ENCODE peak calls at places on chromosomes 7 and 10, in five cellular contexts. One of them, this sample, is unnamed.

GRCh38 chr7:148723166-148723559 is 24.5 kb downstream of the CUL1 start:
- DNase-seq in hippocampal formation: no peak
- DNase-seq in substantia nigra: no peak
- DNase-seq in activated naive CD4-positive, alpha-beta T cell: no peak
- DNase-seq in NCI-H2107: no peak
- DNase-seq in this sample: no peak

GRCh38 chr7:142626420-142627035 is 122.7 kb upstream of the PRSS1 start:
- DNase-seq in substantia nigra: peak
- DNase-seq in activated naive CD4-positive, alpha-beta T cell: peak
- DNase-seq in hippocampal formation: no peak
- DNase-seq in NCI-H2107: no peak
- DNase-seq in this sample: peak

GRCh38 chr7:83957333-83957732 is 237.3 kb downstream of the SEMA3A start:
- DNase-seq in NCI-H2107: no peak
- DNase-seq in activated naive CD4-positive, alpha-beta T cell: no peak
- DNase-seq in hippocampal formation: no peak
- DNase-seq in substantia nigra: no peak
- DNase-seq in this sample: no peak

GRCh38 chr10:128596906-128597305 is 470.7 kb upstream of the MKI67 start:
- DNase-seq in hippocampal formation: no peak
- DNase-seq in NCI-H2107: no peak
- DNase-seq in activated naive CD4-positive, alpha-beta T cell: no peak
- DNase-seq in substantia nigra: no peak
- DNase-seq in this sample: no peak

GRCh38 chr10:117892681-117893220 is 154.0 kb downstream of the RAB11FIP2 start:
- DNase-seq in hippocampal formation: no peak
- DNase-seq in substantia nigra: no peak
- DNase-seq in NCI-H2107: no peak
- DNase-seq in activated naive CD4-positive, alpha-beta T cell: no peak
- DNase-seq in this sample: no peak

GRCh38 chr10:12720217-12720981 is 281.1 kb downstream of the CCDC3 start:
- DNase-seq in NCI-H2107: peak
- DNase-seq in activated naive CD4-positive, alpha-beta T cell: no peak
- DNase-seq in substantia nigra: no peak
- DNase-seq in hippocampal formation: no peak
- DNase-seq in this sample: no peak

GRCh38 chr10:125091891-125092290 is 68.5 kb downstream of the CTBP2 start:
- DNase-seq in activated naive CD4-positive, alpha-beta T cell: no peak
- DNase-seq in hippocampal formation: no peak
- DNase-seq in NCI-H2107: no peak
- DNase-seq in substantia nigra: no peak
- DNase-seq in this sample: no peak

GRCh38 chr10:124626759-124627380 is 117.3 kb downstream of the FAM53B start:
- DNase-seq in substantia nigra: no peak
- DNase-seq in activated naive CD4-positive, alpha-beta T cell: no peak
- DNase-seq in hippocampal formation: no peak
- DNase-seq in NCI-H2107: no peak
- DNase-seq in this sample: no peak

GRCh38 chr10:24974978-24975377 is 22.6 kb upstream of the PRTFDC1 start:
- DNase-seq in substantia nigra: no peak
- DNase-seq in NCI-H2107: no peak
- DNase-seq in activated naive CD4-positive, alpha-beta T cell: no peak
- DNase-seq in hippocampal formation: no peak
- DNase-seq in this sample: no peak

GRCh38 chr10:132158122-132158741 is 28.5 kb upstream of the DPYSL4 start:
- DNase-seq in hippocampal formation: no peak
- DNase-seq in activated naive CD4-positive, alpha-beta T cell: no peak
- DNase-seq in substantia nigra: no peak
- DNase-seq in NCI-H2107: no peak
- DNase-seq in this sample: no peak

GRCh38 chr10:12194752-12195271 is 879 bp downstream of the NUDT5 start:
- DNase-seq in substantia nigra: no peak
- DNase-seq in NCI-H2107: no peak
- DNase-seq in activated naive CD4-positive, alpha-beta T cell: no peak
- DNase-seq in hippocampal formation: no peak
- DNase-seq in this sample: no peak

GRCh38 chr7:101954494-101954893 is 137.1 kb downstream of the CUX1 start:
- DNase-seq in substantia nigra: no peak
- DNase-seq in NCI-H2107: no peak
- DNase-seq in activated naive CD4-positive, alpha-beta T cell: no peak
- DNase-seq in hippocampal formation: no peak
- DNase-seq in this sample: no peak

GRCh38 chr10:12797471-12798262 is 203.8 kb downstream of the CCDC3 start:
- DNase-seq in activated naive CD4-positive, alpha-beta T cell: no peak
- DNase-seq in substantia nigra: no peak
- DNase-seq in hippocampal formation: no peak
- DNase-seq in NCI-H2107: no peak
- DNase-seq in this sample: no peak

GRCh38 chr7:4025211-4025610 is 656.9 kb upstream of the FOXK1 start:
- DNase-seq in activated naive CD4-positive, alpha-beta T cell: no peak
- DNase-seq in hippocampal formation: no peak
- DNase-seq in substantia nigra: no peak
- DNase-seq in NCI-H2107: no peak
- DNase-seq in this sample: no peak

GRCh38 chr7:143493755-143494154 is 16.1 kb downstream of the TAS2R41 start:
- DNase-seq in hippocampal formation: no peak
- DNase-seq in NCI-H2107: no peak
- DNase-seq in substantia nigra: no peak
- DNase-seq in activated naive CD4-positive, alpha-beta T cell: no peak
- DNase-seq in this sample: no peak

GRCh38 chr10:78165617-78166016 is 132.0 kb downstream of the RPS24 start:
- DNase-seq in hippocampal formation: no peak
- DNase-seq in NCI-H2107: peak
- DNase-seq in substantia nigra: no peak
- DNase-seq in activated naive CD4-positive, alpha-beta T cell: no peak
- DNase-seq in this sample: no peak

GRCh38 chr7:83201355-83201754 is 38.7 kb upstream of the PCLO start:
- DNase-seq in NCI-H2107: no peak
- DNase-seq in activated naive CD4-positive, alpha-beta T cell: no peak
- DNase-seq in hippocampal formation: no peak
- DNase-seq in substantia nigra: no peak
- DNase-seq in this sample: no peak

GRCh38 chr7:730501-731439 is 3.7 kb upstream of the PRKAR1B start:
- DNase-seq in substantia nigra: no peak
- DNase-seq in NCI-H2107: no peak
- DNase-seq in activated naive CD4-positive, alpha-beta T cell: no peak
- DNase-seq in hippocampal formation: no peak
- DNase-seq in this sample: no peak

GRCh38 chr7:30656611-30657010 is 25.6 kb downstream of the CRHR2 start:
- DNase-seq in NCI-H2107: peak
- DNase-seq in activated naive CD4-positive, alpha-beta T cell: no peak
- DNase-seq in hippocampal formation: no peak
- DNase-seq in substantia nigra: no peak
- DNase-seq in this sample: no peak

GRCh38 chr10:24453404-24453830 is 244.5 kb downstream of the KIAA1217 start:
- DNase-seq in substantia nigra: no peak
- DNase-seq in activated naive CD4-positive, alpha-beta T cell: no peak
- DNase-seq in hippocampal formation: no peak
- DNase-seq in NCI-H2107: no peak
- DNase-seq in this sample: no peak

GRCh38 chr10:33163941-33164824 is 170.3 kb downstream of the NRP1 start:
- DNase-seq in hippocampal formation: no peak
- DNase-seq in substantia nigra: no peak
- DNase-seq in activated naive CD4-positive, alpha-beta T cell: no peak
- DNase-seq in NCI-H2107: no peak
- DNase-seq in this sample: no peak

GRCh38 chr10:78473016-78473415 is 439.4 kb downstream of the RPS24 start:
- DNase-seq in hippocampal formation: no peak
- DNase-seq in NCI-H2107: no peak
- DNase-seq in activated naive CD4-positive, alpha-beta T cell: no peak
- DNase-seq in substantia nigra: no peak
- DNase-seq in this sample: no peak

GRCh38 chr10:121460733-121461132 is 137.5 kb downstream of the FGFR2 start:
- DNase-seq in activated naive CD4-positive, alpha-beta T cell: no peak
- DNase-seq in NCI-H2107: no peak
- DNase-seq in hippocampal formation: no peak
- DNase-seq in substantia nigra: no peak
- DNase-seq in this sample: no peak

GRCh38 chr10:8520382-8520781 is 465.9 kb downstream of the GATA3 start:
- DNase-seq in substantia nigra: no peak
- DNase-seq in NCI-H2107: no peak
- DNase-seq in hippocampal formation: no peak
- DNase-seq in activated naive CD4-positive, alpha-beta T cell: no peak
- DNase-seq in this sample: no peak

GRCh38 chr10:37803269-37803668 is 54.1 kb downstream of the ZNF248 start:
- DNase-seq in substantia nigra: no peak
- DNase-seq in NCI-H2107: no peak
- DNase-seq in activated naive CD4-positive, alpha-beta T cell: no peak
- DNase-seq in hippocampal formation: no peak
- DNase-seq in this sample: no peak

GRCh38 chr10:19164461-19164860 is 115.9 kb downstream of the MALRD1 start:
- DNase-seq in hippocampal formation: no peak
- DNase-seq in NCI-H2107: no peak
- DNase-seq in substantia nigra: no peak
- DNase-seq in activated naive CD4-positive, alpha-beta T cell: no peak
- DNase-seq in this sample: no peak

GRCh38 chr10:77442790-77443189 is 194.8 kb downstream of the KCNMA1 start:
- DNase-seq in NCI-H2107: no peak
- DNase-seq in activated naive CD4-positive, alpha-beta T cell: no peak
- DNase-seq in substantia nigra: no peak
- DNase-seq in hippocampal formation: no peak
- DNase-seq in this sample: no peak

GRCh38 chr10:61346946-61347345 is 106.2 kb downstream of the TMEM26 start:
- DNase-seq in NCI-H2107: no peak
- DNase-seq in activated naive CD4-positive, alpha-beta T cell: no peak
- DNase-seq in hippocampal formation: no peak
- DNase-seq in substantia nigra: no peak
- DNase-seq in this sample: no peak

GRCh38 chr10:99329238-99329890 is at the start of gene CNNM1:
- DNase-seq in NCI-H2107: no peak
- DNase-seq in activated naive CD4-positive, alpha-beta T cell: no peak
- DNase-seq in hippocampal formation: no peak
- DNase-seq in substantia nigra: peak
- DNase-seq in this sample: no peak

GRCh38 chr10:117905404-117905803 is 141.3 kb downstream of the RAB11FIP2 start:
- DNase-seq in NCI-H2107: no peak
- DNase-seq in hippocampal formation: no peak
- DNase-seq in substantia nigra: no peak
- DNase-seq in activated naive CD4-positive, alpha-beta T cell: no peak
- DNase-seq in this sample: no peak

GRCh38 chr10:92695679-92696605 is 6.2 kb downstream of the HHEX start:
- DNase-seq in activated naive CD4-positive, alpha-beta T cell: no peak
- DNase-seq in hippocampal formation: no peak
- DNase-seq in NCI-H2107: no peak
- DNase-seq in substantia nigra: no peak
- DNase-seq in this sample: no peak

GRCh38 chr10:132162021-132162531 is 24.7 kb upstream of the DPYSL4 start:
- DNase-seq in substantia nigra: no peak
- DNase-seq in NCI-H2107: peak
- DNase-seq in hippocampal formation: no peak
- DNase-seq in activated naive CD4-positive, alpha-beta T cell: no peak
- DNase-seq in this sample: no peak

GRCh38 chr10:119818889-119819270 is 53.8 kb downstream of the MCMBP start:
- DNase-seq in substantia nigra: no peak
- DNase-seq in hippocampal formation: no peak
- DNase-seq in NCI-H2107: no peak
- DNase-seq in activated naive CD4-positive, alpha-beta T cell: no peak
- DNase-seq in this sample: no peak

GRCh38 chr7:106277976-106278375 is 6.8 kb downstream of the NAMPT start:
- DNase-seq in NCI-H2107: no peak
- DNase-seq in activated naive CD4-positive, alpha-beta T cell: no peak
- DNase-seq in hippocampal formation: no peak
- DNase-seq in substantia nigra: no peak
- DNase-seq in this sample: no peak